ENCODE peak calls at places on chromosomes 2 and 18, in ten cellular contexts. One of them, this sample, is unnamed.

GRCh38 chr2:42359894-42360483 is 1.0 kb downstream of the COX7A2L start:
- DNase-seq in Peyer's patch: no peak
- DNase-seq in epithelial cell of esophagus: peak
- DNase-seq in neural crest cell: no peak
- DNase-seq in HFFc6: peak
- DNase-seq in AG10803: peak
- DNase-seq in choroid plexus epithelial cell: peak
- DNase-seq in PC-9: no peak
- DNase-seq in testis: no peak
- DNase-seq in endothelial cell: peak
- DNase-seq in this sample: no peak

GRCh38 chr2:20447437-20448245 is 767 bp downstream of the RHOB start:
- DNase-seq in epithelial cell of esophagus: peak
- DNase-seq in neural crest cell: peak
- DNase-seq in Peyer's patch: peak
- DNase-seq in endothelial cell: no peak
- DNase-seq in HFFc6: no peak
- DNase-seq in testis: peak
- DNase-seq in AG10803: peak
- DNase-seq in choroid plexus epithelial cell: peak
- DNase-seq in PC-9: no peak
- DNase-seq in this sample: peak

GRCh38 chr2:70828914-70829824 is 6.4 kb downstream of the CD207 start:
- DNase-seq in epithelial cell of esophagus: no peak
- DNase-seq in endothelial cell: peak
- DNase-seq in Peyer's patch: no peak
- DNase-seq in testis: no peak
- DNase-seq in HFFc6: peak
- DNase-seq in neural crest cell: no peak
- DNase-seq in choroid plexus epithelial cell: no peak
- DNase-seq in PC-9: no peak
- DNase-seq in AG10803: peak
- DNase-seq in this sample: no peak

GRCh38 chr2:62304429-62305417 is 108.8 kb downstream of the B3GNT2 start:
- DNase-seq in AG10803: peak
- DNase-seq in testis: peak
- DNase-seq in endothelial cell: peak
- DNase-seq in neural crest cell: no peak
- DNase-seq in choroid plexus epithelial cell: peak
- DNase-seq in Peyer's patch: peak
- DNase-seq in epithelial cell of esophagus: peak
- DNase-seq in HFFc6: peak
- DNase-seq in PC-9: peak
- DNase-seq in this sample: no peak

GRCh38 chr2:189580662-189581353 is at the start of gene SLC40A1:
- DNase-seq in choroid plexus epithelial cell: peak
- DNase-seq in HFFc6: no peak
- DNase-seq in testis: peak
- DNase-seq in neural crest cell: peak
- DNase-seq in PC-9: peak
- DNase-seq in AG10803: peak
- DNase-seq in Peyer's patch: peak
- DNase-seq in epithelial cell of esophagus: peak
- DNase-seq in endothelial cell: peak
- DNase-seq in this sample: peak

GRCh38 chr2:205462681-205463345 is 219.5 kb upstream of the NRP2 start:
- DNase-seq in choroid plexus epithelial cell: no peak
- DNase-seq in PC-9: no peak
- DNase-seq in epithelial cell of esophagus: peak
- DNase-seq in AG10803: peak
- DNase-seq in Peyer's patch: no peak
- DNase-seq in testis: no peak
- DNase-seq in endothelial cell: no peak
- DNase-seq in neural crest cell: no peak
- DNase-seq in HFFc6: peak
- DNase-seq in this sample: no peak

GRCh38 chr2:1856922-1857321 is 112.6 kb upstream of the PXDN start:
- DNase-seq in neural crest cell: no peak
- DNase-seq in PC-9: no peak
- DNase-seq in epithelial cell of esophagus: no peak
- DNase-seq in choroid plexus epithelial cell: peak
- DNase-seq in testis: no peak
- DNase-seq in endothelial cell: no peak
- DNase-seq in AG10803: peak
- DNase-seq in Peyer's patch: no peak
- DNase-seq in HFFc6: peak
- DNase-seq in this sample: no peak

GRCh38 chr2:7766302-7766701 is 849.1 kb downstream of the RNF144A start:
- DNase-seq in HFFc6: no peak
- DNase-seq in neural crest cell: no peak
- DNase-seq in endothelial cell: no peak
- DNase-seq in AG10803: no peak
- DNase-seq in PC-9: no peak
- DNase-seq in epithelial cell of esophagus: no peak
- DNase-seq in testis: no peak
- DNase-seq in choroid plexus epithelial cell: no peak
- DNase-seq in Peyer's patch: no peak
- DNase-seq in this sample: no peak

DNA sequence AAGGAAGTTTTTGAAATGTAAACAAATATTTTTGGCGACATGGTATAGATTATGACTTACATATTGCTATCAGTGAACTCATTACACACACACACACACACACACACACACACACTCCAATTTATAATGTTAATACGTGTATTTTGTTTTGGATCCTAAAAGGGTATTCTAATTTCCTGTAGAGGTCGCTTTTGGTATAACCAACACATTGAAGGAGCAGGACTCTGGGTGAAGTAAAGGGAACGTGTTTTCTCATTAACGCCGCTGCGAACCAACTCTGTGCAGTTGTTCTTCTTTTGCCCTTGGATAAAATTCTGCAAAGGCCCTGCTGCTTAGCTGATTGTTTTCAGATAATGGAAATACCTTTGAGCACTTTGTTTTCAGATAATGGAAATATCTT is 190.4 kb downstream of the PMAIP1 start:
- DNase-seq in testis: peak
- DNase-seq in AG10803: peak
- DNase-seq in HFFc6: no peak
- DNase-seq in neural crest cell: no peak
- DNase-seq in Peyer's patch: no peak
- DNase-seq in choroid plexus epithelial cell: peak
- DNase-seq in PC-9: no peak
- DNase-seq in epithelial cell of esophagus: peak
- DNase-seq in endothelial cell: no peak
- DNase-seq in this sample: no peak
- TF ChIP-seq CTCF in testis: peak
- TF ChIP-seq CTCF in AG10803: no peak
- TF ChIP-seq CTCF in HFFc6: no peak
- TF ChIP-seq CTCF in neural crest cell: no peak
- TF ChIP-seq CTCF in Peyer's patch: peak
- TF ChIP-seq CTCF in choroid plexus epithelial cell: peak
- TF ChIP-seq CTCF in PC-9: no peak
- TF ChIP-seq CTCF in epithelial cell of esophagus: peak
- TF ChIP-seq CTCF in endothelial cell: no peak
- TF ChIP-seq CTCF in this sample: no peak

DNA sequence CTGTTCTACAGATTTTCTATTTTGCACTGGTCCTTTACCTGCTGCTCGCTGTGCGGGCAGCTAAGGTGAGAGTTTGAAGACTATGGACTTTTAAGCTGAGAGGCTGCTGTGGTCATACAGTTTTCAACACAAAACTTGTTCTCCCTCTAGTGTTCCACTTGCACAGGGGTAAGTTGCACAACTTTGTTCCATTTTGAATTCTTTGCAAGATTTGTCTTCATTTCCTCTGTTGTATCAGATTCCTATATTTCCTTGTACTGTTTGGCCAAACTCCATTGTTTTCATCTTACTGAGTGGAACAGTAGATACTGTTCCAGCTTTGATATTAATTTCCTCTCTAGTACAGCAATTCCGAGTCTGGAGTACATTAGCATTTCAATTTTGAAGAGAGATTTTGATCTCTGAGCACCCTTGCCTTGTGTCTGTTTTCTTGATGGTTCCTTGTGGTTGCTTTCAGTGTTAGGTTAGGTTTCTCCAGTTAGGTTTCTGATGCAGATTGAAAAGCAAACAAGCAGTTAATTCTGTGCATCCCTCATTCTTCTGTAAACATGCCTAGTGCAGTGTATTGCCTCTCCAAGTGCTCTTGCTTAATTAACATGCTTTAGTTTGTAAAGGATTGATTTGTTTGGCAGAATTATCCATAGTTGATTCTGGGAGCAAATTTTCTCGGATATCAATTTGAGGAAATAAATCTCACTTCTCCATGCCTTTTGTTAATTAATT is 188.8 kb downstream of the PTPRM start:
- DNase-seq in testis: no peak
- DNase-seq in HFFc6: no peak
- DNase-seq in neural crest cell: no peak
- DNase-seq in Peyer's patch: no peak
- DNase-seq in endothelial cell: no peak
- DNase-seq in AG10803: peak
- DNase-seq in epithelial cell of esophagus: peak
- DNase-seq in choroid plexus epithelial cell: peak
- DNase-seq in PC-9: no peak
- DNase-seq in this sample: no peak
- TF ChIP-seq CTCF in testis: no peak
- TF ChIP-seq CTCF in HFFc6: peak
- TF ChIP-seq CTCF in neural crest cell: peak
- TF ChIP-seq CTCF in Peyer's patch: no peak
- TF ChIP-seq CTCF in endothelial cell: no peak
- TF ChIP-seq CTCF in AG10803: peak
- TF ChIP-seq CTCF in epithelial cell of esophagus: peak
- TF ChIP-seq CTCF in choroid plexus epithelial cell: peak
- TF ChIP-seq CTCF in PC-9: no peak
- TF ChIP-seq CTCF in this sample: no peak

GRCh38 chr2:23135481-23136100 is 249.4 kb upstream of the KLHL29 start:
- DNase-seq in HFFc6: no peak
- DNase-seq in endothelial cell: no peak
- DNase-seq in testis: no peak
- DNase-seq in PC-9: no peak
- DNase-seq in Peyer's patch: no peak
- DNase-seq in AG10803: no peak
- DNase-seq in choroid plexus epithelial cell: no peak
- DNase-seq in epithelial cell of esophagus: peak
- DNase-seq in neural crest cell: no peak
- DNase-seq in this sample: no peak
- TF ChIP-seq CTCF in HFFc6: no peak
- TF ChIP-seq CTCF in endothelial cell: no peak
- TF ChIP-seq CTCF in testis: no peak
- TF ChIP-seq CTCF in PC-9: no peak
- TF ChIP-seq CTCF in Peyer's patch: no peak
- TF ChIP-seq CTCF in AG10803: no peak
- TF ChIP-seq CTCF in choroid plexus epithelial cell: no peak
- TF ChIP-seq CTCF in epithelial cell of esophagus: no peak
- TF ChIP-seq CTCF in neural crest cell: no peak
- TF ChIP-seq CTCF in this sample: no peak

GRCh38 chr18:40157120-40157519 is 1797.9 kb upstream of the PIK3C3 start:
- DNase-seq in Peyer's patch: no peak
- DNase-seq in choroid plexus epithelial cell: no peak
- DNase-seq in epithelial cell of esophagus: no peak
- DNase-seq in AG10803: no peak
- DNase-seq in testis: no peak
- DNase-seq in endothelial cell: no peak
- DNase-seq in PC-9: no peak
- DNase-seq in neural crest cell: no peak
- DNase-seq in HFFc6: no peak
- DNase-seq in this sample: no peak

DNA sequence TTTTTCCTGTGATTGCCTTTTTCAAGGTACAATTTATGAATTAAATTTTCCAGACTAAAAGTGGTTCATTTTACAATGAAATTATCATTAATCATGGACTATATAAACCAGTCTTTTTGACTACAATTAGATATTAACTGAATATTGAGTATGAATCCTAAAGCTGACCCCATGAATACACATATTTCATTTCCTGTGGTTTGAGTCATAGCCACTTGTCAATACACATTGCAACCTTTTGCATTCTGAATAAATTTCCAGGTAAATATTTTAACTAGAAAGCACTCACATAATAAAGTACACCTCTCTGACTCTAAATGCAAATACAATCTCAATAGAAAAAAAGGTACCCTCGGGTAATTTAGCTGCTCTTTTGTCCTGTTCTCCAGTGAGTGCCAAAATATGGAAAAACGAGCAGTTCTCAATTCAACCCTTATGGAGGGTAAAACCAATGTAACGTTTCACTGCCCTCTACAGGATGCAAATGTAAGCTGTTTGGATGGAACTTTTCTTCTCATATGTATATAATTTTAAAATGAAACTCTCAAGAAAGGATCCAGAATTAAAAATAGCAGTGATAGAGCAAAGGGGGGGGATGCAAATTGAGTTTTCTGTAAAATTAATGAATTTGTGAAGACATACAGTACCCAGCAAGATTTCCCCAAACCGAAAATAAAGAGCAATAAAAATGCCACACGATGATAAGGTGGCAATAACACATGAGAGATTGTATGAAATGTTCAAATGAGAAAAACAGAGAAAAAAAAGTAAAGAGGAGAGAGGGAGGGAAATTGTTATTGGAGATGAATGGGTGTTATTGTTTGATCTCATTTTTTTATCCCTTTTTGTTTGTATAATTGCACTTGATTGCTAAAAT is 1795.7 kb upstream of the PIK3C3 start:
- DNase-seq in epithelial cell of esophagus: peak
- DNase-seq in PC-9: no peak
- DNase-seq in AG10803: peak
- DNase-seq in HFFc6: peak
- DNase-seq in testis: no peak
- DNase-seq in Peyer's patch: no peak
- DNase-seq in endothelial cell: peak
- DNase-seq in choroid plexus epithelial cell: peak
- DNase-seq in neural crest cell: no peak
- DNase-seq in this sample: no peak
- TF ChIP-seq CTCF in epithelial cell of esophagus: peak
- TF ChIP-seq CTCF in PC-9: peak
- TF ChIP-seq CTCF in AG10803: peak
- TF ChIP-seq CTCF in HFFc6: peak
- TF ChIP-seq CTCF in testis: peak
- TF ChIP-seq CTCF in Peyer's patch: peak
- TF ChIP-seq CTCF in endothelial cell: peak
- TF ChIP-seq CTCF in choroid plexus epithelial cell: peak
- TF ChIP-seq CTCF in neural crest cell: peak
- TF ChIP-seq CTCF in this sample: peak

This sample was measured in glutamatergic neuron.